ENCODE peak calls at places on chromosome 22, in nine cellular contexts. H is midbrain; B is A549; P is skeletal muscle cell; J is cardiac muscle cell; F is HuH-7; Q is stimulated activated CD8-positive, alpha-beta memory T cell treated with anti-CD3 and anti-CD28 coated beads, Interleukin-2, amount 100 ng/mL, for 48 hours; Z is globus pallidus; K is kidney glomerular epithelial cell. Y is an unnamed sample.

GRCh38 chr22:40400173-40400572 is 29.8 kb downstream of the SGSM3 start:
- DNase-seq in H (no peak), B (no peak), P (no peak), J (no peak), F (no peak), Q (no peak), Z (no peak), K (no peak), Y (no peak)

GRCh38 chr22:23530766-23531282 is 49.3 kb downstream of the IGLL1 start:
- DNase-seq in H (no peak), B (no peak), P (no peak), J (no peak), F (no peak), Q (no peak), Z (no peak), K (no peak), Y (no peak)

GRCh38 chr22:11629661-11630385 is 3898.2 kb upstream of the OR11H1 start:
- DNase-seq in H (no peak), B (no peak), P (no peak), J (no peak), F (no peak), Q (no peak), Z (no peak), K (no peak), Y (peak; percentile 7)

GRCh38 chr22:24355574-24355973 is 71.8 kb upstream of the ADORA2A start:
- DNase-seq in H (no peak), B (no peak), P (no peak), J (no peak), F (no peak), Q (no peak), Z (no peak), K (no peak), Y (no peak)

GRCh38 chr22:22184277-22184807 is 60.2 kb upstream of the VPREB1 start:
- DNase-seq in H (no peak), B (no peak), P (no peak), J (no peak), F (no peak), Q (no peak), Z (no peak), K (no peak), Y (no peak)

GRCh38 chr22:30196141-30196866 is 50.3 kb downstream of the LIF start:
- DNase-seq in H (no peak), B (peak; percentile 100), P (peak; percentile 100), J (peak; percentile 52), F (peak; percentile 55), Q (peak; percentile 31), Z (no peak), K (peak; percentile 100), Y (peak; percentile 87)

GRCh38 chr22:49368976-49369725 is 458.5 kb downstream of the BRD1 start:
- DNase-seq in H (no peak), B (peak; percentile 33), P (no peak), J (no peak), F (no peak), Q (no peak), Z (no peak), K (no peak), Y (peak; percentile 88)

GRCh38 chr22:48449466-48450187 is 1378.0 kb downstream of the BRD1 start:
- DNase-seq in H (no peak), B (peak; percentile 7), P (no peak), J (no peak), F (no peak), Q (no peak), Z (no peak), K (no peak), Y (no peak)

GRCh38 chr22:37521236-37521739 is 2.1 kb upstream of the CARD10 start:
- DNase-seq in H (no peak), B (no peak), P (no peak), J (no peak), F (no peak), Q (no peak), Z (no peak), K (no peak), Y (no peak)

GRCh38 chr22:19757140-19757984 is 3.2 kb upstream of the TBX1 start:
- DNase-seq in H (no peak), B (no peak), P (no peak), J (no peak), F (peak; percentile 58), Q (no peak), Z (no peak), K (no peak), Y (peak; percentile 46)

GRCh38 chr22:44680481-44680894 is 21.5 kb upstream of the PRR5 start:
- DNase-seq in H (no peak), B (no peak), P (no peak), J (peak; percentile 24), F (no peak), Q (no peak), Z (no peak), K (no peak), Y (no peak)

GRCh38 chr22:48952256-48953102 is 875.2 kb downstream of the BRD1 start:
- DNase-seq in H (no peak), B (no peak), P (no peak), J (no peak), F (no peak), Q (no peak), Z (no peak), K (no peak), Y (no peak)

GRCh38 chr22:31248138-31248745 is 36.1 kb downstream of the LIMK2 start:
- DNase-seq in H (peak; percentile 62), B (no peak), P (peak; percentile 81), J (peak; percentile 90), F (no peak), Q (peak; percentile 48), Z (peak; percentile 41), K (peak; percentile 84), Y (peak; percentile 92)

GRCh38 chr22:45212992-45213751 is 27.5 kb downstream of the KIAA0930 start:
- DNase-seq in H (peak; percentile 67), B (no peak), P (no peak), J (peak; percentile 18), F (no peak), Q (no peak), Z (peak; percentile 78), K (no peak), Y (peak; percentile 27)

GRCh38 chr22:50691521-50691920 is 18.9 kb downstream of the SHANK3 start:
- DNase-seq in H (peak; percentile 30), B (peak; percentile 42), P (no peak), J (peak; percentile 45), F (peak; percentile 67), Q (no peak), Z (no peak), K (peak; percentile 4), Y (peak; percentile 74)

GRCh38 chr22:33361581-33361980 is 303.4 kb upstream of the SYN3 start:
- DNase-seq in H (no peak), B (peak; percentile 33), P (no peak), J (no peak), F (no peak), Q (no peak), Z (no peak), K (peak; percentile 33), Y (no peak)

GRCh38 chr22:41625577-41625976 is 4.5 kb downstream of the XRCC6 start:
- DNase-seq in H (no peak), B (no peak), P (no peak), J (no peak), F (no peak), Q (no peak), Z (no peak), K (no peak), Y (no peak)

GRCh38 chr22:23204541-23205157 is 24.3 kb downstream of the BCR start:
- DNase-seq in H (no peak), B (no peak), P (no peak), J (no peak), F (no peak), Q (no peak), Z (no peak), K (peak; percentile 46), Y (peak; percentile 93)